ENCODE peak calls at places on chromosomes 4 and X, in six cellular contexts. One of them, this sample, is unnamed.

GRCh38 chr4:55947912-55948725 is 626 bp upstream of the CEP135 start:
- DNase-seq in HFF-Myc: peak
- DNase-seq in GM03348: peak
- DNase-seq in mucosa of descending colon: no peak
- DNase-seq in amniotic stem cell: peak
- DNase-seq in posterior cingulate gyrus: no peak
- DNase-seq in this sample: peak

GRCh38 chrX:22338740-22339139 is 66.0 kb downstream of the CBLL2 start:
- DNase-seq in HFF-Myc: no peak
- DNase-seq in GM03348: peak
- DNase-seq in mucosa of descending colon: no peak
- DNase-seq in amniotic stem cell: no peak
- DNase-seq in posterior cingulate gyrus: no peak
- DNase-seq in this sample: no peak

GRCh38 chrX:1102786-1103185 is 109.7 kb downstream of the CRLF2 start:
- DNase-seq in HFF-Myc: no peak
- DNase-seq in GM03348: no peak
- DNase-seq in mucosa of descending colon: no peak
- DNase-seq in amniotic stem cell: no peak
- DNase-seq in posterior cingulate gyrus: no peak
- DNase-seq in this sample: no peak

GRCh38 chr4:8319731-8320385 is 50.3 kb downstream of the HTRA3 start:
- DNase-seq in HFF-Myc: no peak
- DNase-seq in GM03348: no peak
- DNase-seq in mucosa of descending colon: no peak
- DNase-seq in amniotic stem cell: no peak
- DNase-seq in posterior cingulate gyrus: no peak
- DNase-seq in this sample: no peak

GRCh38 chr4:147975902-147976301 is 244.0 kb downstream of the ARHGAP10 start:
- DNase-seq in HFF-Myc: no peak
- DNase-seq in GM03348: peak
- DNase-seq in mucosa of descending colon: no peak
- DNase-seq in amniotic stem cell: no peak
- DNase-seq in posterior cingulate gyrus: no peak
- DNase-seq in this sample: no peak

GRCh38 chrX:150363561-150364346 is 637 bp downstream of the MAMLD1 start:
- DNase-seq in HFF-Myc: no peak
- DNase-seq in GM03348: peak
- DNase-seq in mucosa of descending colon: peak
- DNase-seq in amniotic stem cell: peak
- DNase-seq in posterior cingulate gyrus: peak
- DNase-seq in this sample: no peak

GRCh38 chr4:77076889-77077635 is 1.3 kb upstream of the CCNI start:
- DNase-seq in HFF-Myc: no peak
- DNase-seq in GM03348: no peak
- DNase-seq in mucosa of descending colon: no peak
- DNase-seq in amniotic stem cell: no peak
- DNase-seq in posterior cingulate gyrus: no peak
- DNase-seq in this sample: no peak

GRCh38 chr4:98977557-98977956 is 18.0 kb upstream of the METAP1 start:
- DNase-seq in HFF-Myc: no peak
- DNase-seq in GM03348: no peak
- DNase-seq in mucosa of descending colon: no peak
- DNase-seq in amniotic stem cell: no peak
- DNase-seq in posterior cingulate gyrus: no peak
- DNase-seq in this sample: no peak

GRCh38 chrX:153925739-153926593 is at the start of gene ARHGAP4:
- DNase-seq in HFF-Myc: no peak
- DNase-seq in GM03348: no peak
- DNase-seq in mucosa of descending colon: peak
- DNase-seq in amniotic stem cell: no peak
- DNase-seq in posterior cingulate gyrus: no peak
- DNase-seq in this sample: peak

GRCh38 chr4:81609844-81610243 is 138.1 kb upstream of the RASGEF1B start:
- DNase-seq in HFF-Myc: no peak
- DNase-seq in GM03348: no peak
- DNase-seq in mucosa of descending colon: no peak
- DNase-seq in amniotic stem cell: no peak
- DNase-seq in posterior cingulate gyrus: no peak
- DNase-seq in this sample: no peak

This sample was measured in Peyer's patch.